ENCODE peak calls at places on chromosomes 16 and 17, in seven cellular contexts. H is fibroblast of lung, Z is GM23248, J is GM12878, B is neural progenitor cell, C is MM.1S, T is keratinocyte. R is an unnamed sample.

GRCh38 chr16:49491736-49492089 is 118.1 kb downstream of the C16orf78 start:
- DNase-seq in J (no peak), H (no peak), T (no peak), Z (no peak), B (peak; percentile 70), C (peak; percentile 52), R (no peak)

GRCh38 chr17:68238488-68238887 is 9.4 kb upstream of the AMZ2 start:
- DNase-seq in C (peak; percentile 23), J (no peak), B (no peak), T (no peak), H (no peak), Z (no peak), R (no peak)

GRCh38 chr17:37737081-37737480 is 7.8 kb downstream of the HNF1B start:
- DNase-seq in H (peak; percentile 17), T (no peak), B (no peak), J (no peak), C (no peak), Z (peak; percentile 29), R (no peak)

GRCh38 chr16:21611546-21612384 is 12.4 kb downstream of the METTL9 start:
- DNase-seq in H (no peak), Z (no peak), C (no peak), B (peak; percentile 59), J (no peak), T (no peak), R (no peak)

GRCh38 chr16:67206838-67207115 is 7.8 kb downstream of the ELMO3 start:
- DNase-seq in B (peak; percentile 33), T (no peak), Z (no peak), H (no peak), C (no peak), J (no peak), R (no peak)

GRCh38 chr17:82477934-82478333 is 19.4 kb downstream of the NARF start:
- DNase-seq in J (no peak), T (no peak), H (no peak), Z (no peak), C (no peak), B (no peak), R (no peak)

GRCh38 chr16:56193951-56194726 is 2.9 kb downstream of the GNAO1 start:
- DNase-seq in T (no peak), B (peak; percentile 98), C (no peak), J (no peak), Z (peak; percentile 56), H (peak; percentile 54), R (no peak)

GRCh38 chr16:23679274-23679985 is 741 bp downstream of the PLK1 start:
- DNase-seq in B (peak; percentile 50), H (peak; percentile 44), Z (no peak), J (no peak), T (no peak), C (peak; percentile 37), R (no peak)

GRCh38 chr17:41212524-41213169 is 13.8 kb upstream of the KRTAP9-2 start:
- DNase-seq in B (no peak), H (no peak), T (no peak), C (peak; percentile 37), J (no peak), Z (no peak), R (no peak)

GRCh38 chr17:48612854-48613691 is 2.0 kb downstream of the HOXB8 start:
- DNase-seq in H (peak; percentile 60), B (peak; percentile 71), T (no peak), C (no peak), J (no peak), Z (peak; percentile 76), R (no peak)

GRCh38 chr17:63840591-63841349 is 1.7 kb downstream of the SMARCD2 start:
- DNase-seq in T (no peak), J (no peak), B (no peak), H (peak; percentile 33), C (no peak), Z (peak; percentile 34), R (no peak)

GRCh38 chr17:7408341-7408740 is 696 bp downstream of the NLGN2 start:
- DNase-seq in T (no peak), Z (no peak), B (no peak), J (no peak), C (no peak), H (no peak), R (no peak)

GRCh38 chr17:56699186-56699895 is 105.8 kb downstream of the NOG start:
- DNase-seq in Z (peak; percentile 99), C (no peak), B (peak; percentile 88), T (peak; percentile 100), J (no peak), H (peak; percentile 87), R (no peak)

GRCh38 chr16:64892843-64893242 is 229.0 kb downstream of the CDH11 start:
- DNase-seq in T (no peak), J (no peak), B (no peak), Z (peak; percentile 94), C (no peak), H (peak; percentile 80), R (no peak)

GRCh38 chr17:78146471-78146869 is 285 bp downstream of the C17orf99 start:
- DNase-seq in J (no peak), Z (no peak), H (no peak), T (no peak), C (no peak), B (no peak), R (no peak)
- TF ChIP-seq EZH2 in J (no peak), Z (no peak), H (no peak), T (no peak), C (no peak), B (no peak), R (no peak)

GRCh38 chr17:79735096-79735495 is 4.4 kb downstream of the ENPP7 start:
- DNase-seq in C (no peak), Z (no peak), B (no peak), T (no peak), H (no peak), J (no peak), R (no peak)

GRCh38 chr17:79738643-79739042 is 7.9 kb downstream of the ENPP7 start:
- DNase-seq in C (no peak), T (no peak), Z (no peak), J (no peak), B (no peak), H (no peak), R (no peak)

GRCh38 chr17:79737922-79738578 is 7.3 kb downstream of the ENPP7 start:
- DNase-seq in B (no peak), H (no peak), Z (no peak), T (no peak), J (no peak), C (no peak), R (no peak)

GRCh38 chr17:79739148-79740062 is 8.7 kb downstream of the ENPP7 start:
- DNase-seq in B (no peak), T (no peak), H (no peak), J (no peak), C (no peak), Z (peak; percentile 5), R (no peak)

DNA sequence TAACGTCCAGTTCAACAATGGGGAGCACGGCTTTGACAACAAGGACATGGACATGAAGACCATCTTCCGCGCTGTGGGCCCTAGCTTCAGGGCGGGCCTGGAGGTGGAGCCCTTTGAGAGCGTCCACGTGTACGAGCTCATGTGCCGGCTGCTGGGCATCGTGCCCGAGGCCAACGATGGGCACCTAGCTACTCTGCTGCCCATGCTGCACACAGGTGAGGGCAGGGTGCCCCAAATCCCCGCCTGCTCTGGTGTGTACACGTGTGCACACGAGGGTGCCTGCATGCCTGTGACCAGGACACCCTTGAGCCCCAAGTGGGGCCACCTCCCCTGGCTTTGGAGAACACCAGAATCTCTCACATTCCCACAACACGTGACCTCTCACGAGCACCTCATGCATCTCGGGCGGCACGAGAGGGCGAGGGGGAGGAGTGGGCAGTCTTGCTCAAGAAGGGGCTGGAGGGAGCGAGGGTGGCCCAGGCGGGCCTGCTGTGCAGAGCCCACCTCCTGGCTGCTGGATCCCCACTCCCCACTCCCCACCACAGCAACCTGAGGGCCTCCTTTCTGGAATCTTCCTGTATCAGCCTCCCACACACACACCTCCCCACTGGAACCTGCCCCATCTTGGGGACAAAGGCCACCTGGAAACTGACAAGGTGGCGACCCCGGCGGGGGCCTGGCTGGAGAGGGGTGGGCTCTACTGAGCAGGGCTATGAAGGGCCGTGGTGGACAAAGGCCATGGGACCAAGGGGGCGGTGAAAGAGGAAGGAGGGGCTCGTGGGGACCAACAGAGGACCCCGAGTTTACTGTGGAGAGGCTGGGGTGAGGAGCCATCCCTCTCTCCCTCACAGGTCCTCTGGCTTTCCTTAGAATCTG is 6.5 kb downstream of the ENPP7 start:
- DNase-seq in H (no peak), B (no peak), T (no peak), J (no peak), C (no peak), Z (no peak), R (no peak)
- TF ChIP-seq EZH2 in H (no peak), B (no peak), T (no peak), J (no peak), C (no peak), Z (no peak), R (no peak)

DNA sequence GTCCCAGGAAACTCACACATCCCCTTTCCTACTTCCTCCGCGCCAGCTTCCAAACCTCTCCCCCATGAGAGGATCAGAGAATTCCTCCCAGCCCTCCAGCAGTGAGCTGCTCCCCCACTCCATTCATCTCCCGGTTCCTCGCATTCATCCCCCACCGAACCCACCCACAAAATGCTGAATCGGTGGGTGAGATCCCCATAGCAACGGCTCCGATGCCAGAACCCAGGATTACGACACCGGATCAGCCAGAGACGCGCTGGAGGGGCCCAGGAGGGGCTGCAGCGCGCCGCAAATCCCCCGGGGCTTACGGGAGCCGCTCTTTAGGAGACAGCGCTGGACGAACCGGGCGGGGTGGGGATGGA is 251.4 kb upstream of the RPL38 start:
- DNase-seq in B (peak; percentile 85), J (no peak), H (no peak), T (no peak), C (no peak), Z (no peak), R (peak; percentile 18)
- TF ChIP-seq EZH2 in B (no peak), J (no peak), H (no peak), T (no peak), C (no peak), Z (no peak), R (no peak)

GRCh38 chr17:77248216-77249054 is 107.7 kb downstream of the SEC14L1 start:
- DNase-seq in T (no peak), B (no peak), C (no peak), Z (peak; percentile 12), J (no peak), H (no peak), R (no peak)

GRCh38 chr17:77245162-77245926 is 104.6 kb downstream of the SEC14L1 start:
- DNase-seq in B (no peak), Z (no peak), C (peak; percentile 89), J (peak; percentile 60), T (no peak), H (no peak), R (no peak)

GRCh38 chr17:77246110-77247047 is 105.6 kb downstream of the SEC14L1 start:
- DNase-seq in B (no peak), H (no peak), C (peak; percentile 82), Z (no peak), J (no peak), T (no peak), R (no peak)

GRCh38 chr17:77247609-77248008 is 106.8 kb downstream of the SEC14L1 start:
- DNase-seq in T (no peak), H (no peak), B (no peak), Z (no peak), C (no peak), J (no peak), R (no peak)

DNA sequence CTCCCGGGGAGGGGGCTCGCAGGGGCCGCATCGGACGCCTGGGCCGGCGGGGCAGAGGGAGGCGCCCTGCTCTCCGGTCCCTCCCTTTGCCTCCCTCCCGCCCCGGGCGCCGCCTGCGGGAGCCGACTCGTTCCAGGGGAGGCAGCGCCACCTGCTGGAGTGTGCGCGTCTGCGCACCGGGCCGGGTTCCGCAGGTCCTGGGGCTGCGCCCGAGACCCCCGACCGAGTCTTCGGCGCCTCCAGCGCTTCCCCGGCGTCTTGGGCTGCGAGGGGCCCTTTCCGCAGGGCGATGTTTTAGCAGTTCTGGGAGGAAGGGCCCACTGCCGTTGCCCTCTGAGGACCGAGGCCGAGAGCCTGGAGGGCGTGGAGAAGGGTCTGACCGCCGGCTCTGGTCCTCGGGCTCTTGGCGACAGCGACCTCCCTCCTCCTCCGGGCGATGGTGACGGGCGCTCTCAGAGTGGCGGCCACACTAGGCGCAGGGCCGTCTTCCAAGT is 106.3 kb downstream of the SEC14L1 start:
- DNase-seq in C (peak; percentile 87), T (no peak), H (peak; percentile 71), B (peak; percentile 93), Z (peak; percentile 88), J (no peak), R (no peak)
- TF ChIP-seq EZH2 in C (no peak), T (no peak), H (no peak), B (peak; percentile 35), Z (no peak), J (no peak), R (no peak)

R was measured in SK-N-MC.